ENCODE peak calls at places on chromosomes 1 and 21, in four cellular contexts. L, M, A and Y are unnamed samples.

GRCh38 chr1:42214447-42214871 is 49.9 kb upstream of the GUCA2A start:
- DNase-seq in A (no peak), L (no peak), M (no peak), Y (no peak)

GRCh38 chr21:40381111-40381510 is 465.8 kb downstream of the DSCAM start:
- DNase-seq in L (no peak), M (no peak), A (no peak), Y (no peak)

GRCh38 chr1:164604541-164604940 is 45.6 kb downstream of the PBX1 start:
- DNase-seq in A (no peak), M (no peak), L (no peak), Y (no peak)

GRCh38 chr1:244964112-244964971 is 100.0 kb upstream of the HNRNPU start:
- DNase-seq in M (no peak), L (no peak), A (no peak), Y (no peak)

GRCh38 chr1:89425056-89425455 is 61.2 kb downstream of the GBP6 start:
- DNase-seq in A (no peak), M (no peak), L (no peak), Y (no peak)

GRCh38 chr1:91541918-91542533 is 41.4 kb downstream of the CDC7 start:
- DNase-seq in M (no peak), A (no peak), L (no peak), Y (no peak)

GRCh38 chr1:192238421-192238820 is 78.4 kb upstream of the RGS21 start:
- DNase-seq in M (no peak), A (no peak), L (no peak), Y (no peak)

GRCh38 chr1:147812799-147813198 is 52.4 kb upstream of the GJA5 start:
- DNase-seq in A (no peak), M (no peak), L (no peak), Y (no peak)

GRCh38 chr1:206477110-206477509 is 6.8 kb downstream of the IKBKE start:
- DNase-seq in A (no peak), M (no peak), L (no peak), Y (no peak)

GRCh38 chr1:164132001-164132400 is 427.0 kb upstream of the PBX1 start:
- DNase-seq in A (no peak), L (no peak), M (no peak), Y (no peak)

GRCh38 chr1:8089535-8090228 is 63.6 kb upstream of the ERRFI1 start:
- DNase-seq in A (no peak), M (no peak), L (no peak), Y (no peak)

GRCh38 chr1:215282557-215282956 is 200.0 kb downstream of the KCNK2 start:
- DNase-seq in L (no peak), A (no peak), M (no peak), Y (no peak)

GRCh38 chr1:118300808-118301207 is 115.8 kb upstream of the SPAG17 start:
- DNase-seq in M (no peak), L (no peak), A (no peak), Y (no peak)

GRCh38 chr21:41381731-41382130 is 19.9 kb downstream of the MX2 start:
- DNase-seq in L (no peak), A (no peak), M (no peak), Y (no peak)

GRCh38 chr1:33081554-33082305 is 777 bp downstream of the AZIN2 start:
- DNase-seq in A (no peak), L (no peak), M (peak; percentile 30), Y (no peak)

GRCh38 chr1:183911285-183911684 is 106.4 kb downstream of the RGL1 start:
- DNase-seq in L (no peak), M (no peak), A (peak; percentile 42), Y (no peak)

GRCh38 chr1:110604586-110605148 is 1.5 kb downstream of the KCNA2 start:
- DNase-seq in M (no peak), A (no peak), L (no peak), Y (no peak)

GRCh38 chr1:226034482-226034881 is 28.0 kb upstream of the H3-3A start:
- DNase-seq in A (no peak), L (peak; percentile 92), M (peak; percentile 68), Y (no peak)

GRCh38 chr1:94734963-94735899 is 84.9 kb upstream of the SLC44A3 start:
- DNase-seq in M (peak; percentile 59), L (no peak), A (no peak), Y (no peak)

GRCh38 chr21:37665230-37666024 is 250.8 kb downstream of the KCNJ6 start:
- DNase-seq in M (no peak), A (no peak), L (no peak), Y (no peak)

GRCh38 chr1:246784621-246785535 is 60.7 kb downstream of the SCCPDH start:
- DNase-seq in L (no peak), M (no peak), A (no peak), Y (no peak)

GRCh38 chr1:22318279-22318983 is 133.2 kb upstream of the ZBTB40 start:
- DNase-seq in M (no peak), A (no peak), L (no peak), Y (peak; percentile 79)

GRCh38 chr1:87872189-87872588 is 543.5 kb downstream of the LMO4 start:
- DNase-seq in L (no peak), M (no peak), A (no peak), Y (no peak)

GRCh38 chr1:10459185-10459584 is 9.4 kb downstream of the CORT start:
- DNase-seq in L (no peak), A (no peak), M (no peak), Y (no peak)

GRCh38 chr1:52190500-52191252 is 48.8 kb downstream of the ZFYVE9 start:
- DNase-seq in L (no peak), A (no peak), M (no peak), Y (no peak)

GRCh38 chr1:232252719-232253118 is 377.2 kb downstream of the SIPA1L2 start:
- DNase-seq in A (no peak), M (no peak), L (no peak), Y (no peak)

GRCh38 chr1:92886886-92887419 is 55.1 kb downstream of the RPL5 start:
- DNase-seq in L (no peak), A (no peak), M (no peak), Y (no peak)

GRCh38 chr1:198123146-198123545 is 33.7 kb upstream of the NEK7 start:
- DNase-seq in L (no peak), A (no peak), M (no peak), Y (no peak)

GRCh38 chr1:48530727-48531351 is 58.8 kb upstream of the SPATA6 start:
- DNase-seq in M (no peak), A (no peak), L (no peak), Y (peak; percentile 82)
- TF ChIP-seq CTCF in M (no peak), A (no peak), L (no peak), Y (peak; percentile 89)

GRCh38 chr1:228141871-228142615 is 2.0 kb downstream of the GUK1 start:
- DNase-seq in L (peak; percentile 61), M (peak; percentile 17), A (no peak), Y (peak; percentile 70)

GRCh38 chr1:228140724-228141081 is 624 bp downstream of the GUK1 start:
- DNase-seq in M (no peak), A (peak; percentile 40), L (no peak), Y (no peak)

GRCh38 chr1:228139406-228139930 is 611 bp upstream of the GUK1 start:
- DNase-seq in A (no peak), L (no peak), M (no peak), Y (no peak)

GRCh38 chr1:228141082-228141870 is 1.2 kb downstream of the GUK1 start:
- DNase-seq in L (peak; percentile 77), M (peak; percentile 51), A (no peak), Y (peak; percentile 69)

GRCh38 chr1:228139931-228140723 is at the start of gene GUK1:
- DNase-seq in A (peak; percentile 99), L (peak; percentile 100), M (peak; percentile 99), Y (peak; percentile 99)
- TF ChIP-seq CTCF in A (no peak), L (peak; percentile 15), M (peak; percentile 73), Y (peak; percentile 59)

DNA sequence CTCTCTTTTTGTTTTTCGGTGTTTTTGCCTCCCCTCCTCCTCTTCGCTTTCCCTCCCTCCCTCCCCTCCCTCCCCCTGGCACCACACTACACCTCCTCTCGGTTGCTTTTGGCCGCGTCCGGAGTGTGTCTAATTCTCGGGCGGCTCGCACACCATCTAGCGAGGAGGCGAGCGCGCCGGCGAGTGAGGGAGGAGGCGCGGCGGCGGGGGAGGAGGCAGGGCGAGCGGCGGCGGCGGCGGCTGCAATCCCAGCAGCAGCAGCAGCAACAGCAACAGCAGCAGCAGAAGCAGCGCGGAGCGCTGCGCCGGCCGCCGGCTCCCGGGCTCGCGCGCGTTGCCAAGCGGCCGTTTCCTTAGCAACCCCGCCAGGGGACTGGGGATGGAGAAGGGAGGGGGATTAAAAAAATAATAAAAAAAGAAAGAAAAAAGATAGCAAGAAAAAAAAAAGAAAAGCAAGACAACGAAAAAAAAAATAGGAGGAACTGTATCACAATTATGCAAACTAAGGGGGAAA is 408 bp upstream of the NEGR1 start:
- DNase-seq in M (peak; percentile 88), L (peak; percentile 96), A (peak; percentile 29), Y (peak; percentile 87)
- TF ChIP-seq CTCF in M (peak; percentile 49), L (peak; percentile 28), A (no peak), Y (peak; percentile 19)

GRCh38 chr1:175481126-175482071 is 262.0 kb downstream of the TNR start:
- DNase-seq in L (no peak), A (no peak), M (no peak), Y (no peak)
- TF ChIP-seq CTCF in L (peak; percentile 33), A (no peak), M (peak; percentile 35), Y (peak; percentile 81)

DNA sequence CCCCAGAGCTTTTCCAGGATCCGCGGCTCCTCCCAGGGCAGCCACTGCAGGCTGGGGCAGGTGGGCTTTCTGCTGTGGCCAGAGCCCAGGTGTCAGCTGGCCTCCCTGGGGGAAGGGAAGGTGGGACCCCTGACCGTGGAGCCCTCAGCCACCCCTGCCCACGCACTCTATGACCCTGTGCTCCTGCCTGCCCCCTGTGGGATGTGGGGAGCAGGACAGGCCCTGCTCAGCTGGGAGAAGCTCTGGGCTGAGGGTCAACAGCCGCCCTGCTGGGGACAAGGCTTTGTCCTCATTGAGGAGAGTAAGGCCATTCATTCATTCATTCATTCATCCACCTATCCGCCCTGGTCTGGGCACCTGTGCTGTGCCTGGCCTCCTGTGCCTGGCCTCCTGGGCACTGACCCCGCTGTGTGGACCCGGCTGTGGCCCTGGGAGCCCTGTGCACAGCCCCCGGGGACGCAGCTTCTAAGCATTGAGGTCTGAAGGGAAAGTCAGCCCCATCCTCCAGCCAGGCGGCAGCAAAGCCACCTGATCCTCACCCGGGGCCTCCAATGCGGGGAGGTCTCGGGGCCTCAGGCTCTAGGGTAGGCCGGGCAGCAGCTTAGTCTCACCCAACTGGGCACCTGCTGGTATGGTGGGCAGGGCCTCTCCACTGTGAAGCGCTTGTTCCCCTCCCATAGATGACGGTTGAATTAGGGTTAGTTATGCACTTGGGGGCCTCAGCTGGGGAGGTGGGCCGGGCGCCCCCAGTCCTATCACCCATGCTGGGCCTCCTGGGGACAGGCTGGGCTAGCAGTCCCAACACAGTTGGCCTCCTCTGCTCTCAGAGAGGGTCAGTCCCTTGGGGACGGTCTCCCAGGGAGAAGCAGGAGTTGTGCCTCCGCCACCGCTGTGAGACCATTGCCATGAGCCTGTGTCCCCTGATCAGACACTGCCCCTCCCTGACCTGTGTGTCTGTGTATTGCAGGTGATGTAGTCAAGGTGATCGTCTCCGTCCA is 6.0 kb downstream of the TNFRSF14 start:
- DNase-seq in L (no peak), A (no peak), M (no peak), Y (no peak)
- TF ChIP-seq CTCF in L (no peak), A (no peak), M (no peak), Y (peak; percentile 55)

GRCh38 chr1:36620142-36620541 is 137.4 kb upstream of the CSF3R start:
- DNase-seq in A (no peak), M (no peak), L (no peak), Y (no peak)

GRCh38 chr1:36625253-36625958 is 142.7 kb upstream of the CSF3R start:
- DNase-seq in A (no peak), L (no peak), M (no peak), Y (no peak)

GRCh38 chr1:36625959-36626337 is 143.2 kb upstream of the CSF3R start:
- DNase-seq in A (no peak), M (no peak), L (no peak), Y (no peak)

GRCh38 chr1:36624466-36624865 is 141.8 kb upstream of the CSF3R start:
- DNase-seq in L (no peak), M (no peak), A (no peak), Y (no peak)

GRCh38 chr1:36622741-36623648 is 140.3 kb upstream of the CSF3R start:
- DNase-seq in M (no peak), L (no peak), A (no peak), Y (no peak)
- TF ChIP-seq CTCF in M (no peak), L (no peak), A (no peak), Y (no peak)